ENCODE peak calls at places on chromosomes 4 and X, in eight cellular contexts. R is AG04449, D is B cell, B is endothelial cell, F is fibroblast of the aortic adventitia, Y is fibroblast of pulmonary artery, K is K562, A is progenitor cell of endocrine pancreas. J is an unnamed sample.

GRCh38 chr4:182465114-182465513 is 221.9 kb downstream of the TENM3 start:
- DNase-seq in B (no peak), D (no peak), R (no peak), Y (no peak), A (no peak), F (no peak), K (no peak), J (no peak)

GRCh38 chr4:6446130-6446482 is 26.3 kb downstream of the PPP2R2C start:
- DNase-seq in B (no peak), A (no peak), Y (no peak), R (no peak), K (no peak), F (no peak), D (no peak), J (no peak)

GRCh38 chrX:19658030-19658429 is 142.7 kb upstream of the MAP3K15 start:
- DNase-seq in Y (no peak), F (no peak), R (no peak), K (no peak), B (no peak), D (no peak), A (no peak), J (no peak)

GRCh38 chr4:159410076-159410777 is 307.3 kb downstream of the RAPGEF2 start:
- DNase-seq in A (no peak), Y (no peak), F (peak), B (no peak), D (no peak), R (no peak), K (no peak), J (no peak)

GRCh38 chr4:8765084-8765483 is 106.6 kb downstream of the HMX1 start:
- DNase-seq in A (no peak), B (no peak), F (no peak), Y (no peak), R (no peak), D (no peak), K (no peak), J (no peak)

GRCh38 chr4:85762204-85762884 is 287.4 kb downstream of the ARHGAP24 start:
- DNase-seq in B (no peak), Y (peak), A (no peak), K (no peak), R (peak), D (no peak), F (peak), J (no peak)

GRCh38 chr4:185304541-185304940 is 91.2 kb downstream of the LRP2BP start:
- DNase-seq in D (no peak), R (no peak), Y (no peak), F (no peak), A (no peak), B (no peak), K (no peak), J (no peak)

GRCh38 chr4:86603486-86603885 is 9.4 kb downstream of the PTPN13 start:
- DNase-seq in R (no peak), D (no peak), A (no peak), F (no peak), Y (no peak), K (no peak), B (no peak), J (no peak)

GRCh38 chr4:175369087-175369486 is 443.0 kb downstream of the GPM6A start:
- DNase-seq in D (no peak), R (no peak), K (no peak), F (peak), Y (peak), B (no peak), A (no peak), J (no peak)

GRCh38 chr4:86451560-86452322 is 91.9 kb upstream of the MAPK10 start:
- DNase-seq in A (no peak), Y (peak), F (peak), D (no peak), K (no peak), R (no peak), B (no peak), J (no peak)

GRCh38 chr4:156571146-156571545 is 400.5 kb downstream of the PDGFC start:
- DNase-seq in R (no peak), K (no peak), F (no peak), Y (peak), A (no peak), D (no peak), B (no peak), J (no peak)

GRCh38 chrX:64894454-64895038 is 81.7 kb downstream of the ZC4H2 start:
- DNase-seq in A (peak), R (no peak), Y (peak), F (no peak), B (peak), D (peak), K (peak), J (peak)

GRCh38 chrX:103170216-103170615 is 44.7 kb upstream of the BEX4 start:
- DNase-seq in Y (peak), B (no peak), R (no peak), D (no peak), F (peak), K (no peak), A (no peak), J (no peak)

GRCh38 chrX:107675823-107676555 is 47.7 kb downstream of the PRPS1 start:
- DNase-seq in K (no peak), A (no peak), F (peak), R (no peak), Y (peak), B (no peak), D (no peak), J (no peak)

GRCh38 chr4:77073981-77074865 is 1.6 kb downstream of the CCNI start:
- DNase-seq in B (no peak), Y (no peak), R (no peak), A (no peak), K (no peak), D (peak), F (peak), J (no peak)

GRCh38 chr4:2281575-2282343 is 19.9 kb upstream of the MXD4 start:
- DNase-seq in Y (peak), A (no peak), F (no peak), R (no peak), D (peak), K (no peak), B (no peak), J (peak)

GRCh38 chr4:72186714-72187113 is 154.9 kb downstream of the NPFFR2 start:
- DNase-seq in R (no peak), F (no peak), K (no peak), Y (no peak), B (no peak), A (no peak), D (no peak), J (no peak)

GRCh38 chr4:74056114-74056857 is 17.8 kb upstream of the CXCL3 start:
- DNase-seq in F (peak), Y (peak), R (no peak), B (no peak), A (no peak), D (no peak), K (peak), J (no peak)

GRCh38 chr4:89598602-89599001 is 238.4 kb downstream of the SNCA start:
- DNase-seq in Y (peak), R (no peak), D (no peak), A (no peak), B (no peak), F (peak), K (no peak), J (no peak)

GRCh38 chrX:21955398-21956189 is 15.1 kb downstream of the SMS start:
- DNase-seq in F (no peak), D (no peak), K (no peak), R (no peak), A (no peak), Y (no peak), B (no peak), J (no peak)

GRCh38 chrX:141467442-141467841 is 117.1 kb downstream of the SPANXA1 start:
- DNase-seq in R (no peak), K (no peak), D (no peak), Y (peak), B (no peak), A (no peak), F (no peak), J (no peak)

GRCh38 chr4:1793496-1793840 is 375 bp downstream of the FGFR3 start:
- DNase-seq in R (no peak), Y (peak), F (no peak), D (peak), A (no peak), K (peak), B (peak), J (peak)

GRCh38 chr4:30854566-30854965 is 134.4 kb downstream of the PCDH7 start:
- DNase-seq in F (peak), Y (no peak), B (no peak), A (no peak), K (no peak), D (no peak), R (no peak), J (no peak)

GRCh38 chr4:116811730-116812129 is 273.6 kb downstream of the TRAM1L1 start:
- DNase-seq in D (no peak), K (no peak), F (no peak), A (no peak), Y (no peak), B (no peak), R (no peak), J (no peak)

GRCh38 chr4:140856692-140857091 is 100.5 kb upstream of the TBC1D9 start:
- DNase-seq in F (peak), R (no peak), D (no peak), K (no peak), A (no peak), Y (peak), B (no peak), J (no peak)

GRCh38 chrX:83511208-83511607 is 3.1 kb downstream of the POU3F4 start:
- DNase-seq in Y (no peak), A (no peak), D (no peak), B (peak), R (no peak), K (no peak), F (no peak), J (no peak)

GRCh38 chrX:153981771-153982533 is 9.4 kb downstream of the TMEM187 start:
- DNase-seq in D (no peak), F (no peak), B (no peak), R (no peak), K (no peak), Y (no peak), A (no peak), J (peak)

GRCh38 chr4:119299221-119300071 is 22.5 kb downstream of the FABP2 start:
- DNase-seq in B (no peak), Y (peak), D (peak), A (no peak), R (no peak), K (peak), F (peak), J (no peak)

GRCh38 chrX:131901581-131901980 is 121.5 kb upstream of the STK26 start:
- DNase-seq in F (no peak), D (no peak), Y (no peak), A (no peak), R (no peak), B (no peak), K (no peak), J (no peak)

GRCh38 chr4:38869511-38869910 is 1.9 kb downstream of the FAM114A1 start:
- DNase-seq in B (no peak), A (no peak), K (no peak), D (no peak), R (no peak), Y (peak), F (peak), J (no peak)

GRCh38 chr4:183987529-183987946 is 82.4 kb downstream of the STOX2 start:
- DNase-seq in K (no peak), B (no peak), D (no peak), R (peak), F (peak), Y (peak), A (peak), J (no peak)

GRCh38 chr4:48102303-48102702 is 31.7 kb downstream of the TXK start:
- DNase-seq in A (no peak), R (no peak), Y (no peak), K (no peak), D (no peak), F (no peak), B (no peak), J (no peak)
- TF ChIP-seq CTCF in A (peak), R (no peak), Y (peak), K (peak), D (no peak), F (peak), B (peak), J (no peak)

DNA sequence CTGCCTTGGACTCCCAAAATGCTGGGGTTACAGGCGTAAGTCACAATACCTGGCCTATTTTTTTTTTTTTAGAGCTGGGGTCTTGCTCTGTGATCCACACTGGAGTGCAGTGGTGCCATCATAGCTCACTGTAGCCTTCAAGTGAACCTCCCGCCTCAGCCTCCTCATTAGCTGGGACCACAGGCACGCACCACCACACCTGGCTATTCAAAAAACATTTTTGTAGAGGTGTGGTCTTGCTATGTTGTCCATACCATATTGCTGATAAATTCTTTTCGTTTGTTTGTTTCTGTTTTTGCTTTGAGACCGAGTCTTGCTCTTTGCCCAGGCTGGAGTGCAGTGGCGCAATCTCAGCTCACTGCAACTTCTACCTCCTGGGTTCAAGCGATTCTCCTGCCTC is 21.6 kb downstream of the ENOPH1 start:
- DNase-seq in K (no peak), B (no peak), Y (no peak), F (no peak), R (no peak), A (no peak), D (no peak), J (no peak)
- TF ChIP-seq CTCF in K (no peak), B (no peak), Y (no peak), F (no peak), R (no peak), A (no peak), D (no peak), J (no peak)

GRCh38 chr4:121227254-121227867 is 63.2 kb upstream of the TNIP3 start:
- DNase-seq in Y (no peak), A (no peak), F (no peak), R (no peak), K (no peak), B (no peak), D (no peak), J (no peak)
- TF ChIP-seq CTCF in Y (no peak), A (peak), F (no peak), R (no peak), K (no peak), B (peak), D (no peak), J (peak)

DNA sequence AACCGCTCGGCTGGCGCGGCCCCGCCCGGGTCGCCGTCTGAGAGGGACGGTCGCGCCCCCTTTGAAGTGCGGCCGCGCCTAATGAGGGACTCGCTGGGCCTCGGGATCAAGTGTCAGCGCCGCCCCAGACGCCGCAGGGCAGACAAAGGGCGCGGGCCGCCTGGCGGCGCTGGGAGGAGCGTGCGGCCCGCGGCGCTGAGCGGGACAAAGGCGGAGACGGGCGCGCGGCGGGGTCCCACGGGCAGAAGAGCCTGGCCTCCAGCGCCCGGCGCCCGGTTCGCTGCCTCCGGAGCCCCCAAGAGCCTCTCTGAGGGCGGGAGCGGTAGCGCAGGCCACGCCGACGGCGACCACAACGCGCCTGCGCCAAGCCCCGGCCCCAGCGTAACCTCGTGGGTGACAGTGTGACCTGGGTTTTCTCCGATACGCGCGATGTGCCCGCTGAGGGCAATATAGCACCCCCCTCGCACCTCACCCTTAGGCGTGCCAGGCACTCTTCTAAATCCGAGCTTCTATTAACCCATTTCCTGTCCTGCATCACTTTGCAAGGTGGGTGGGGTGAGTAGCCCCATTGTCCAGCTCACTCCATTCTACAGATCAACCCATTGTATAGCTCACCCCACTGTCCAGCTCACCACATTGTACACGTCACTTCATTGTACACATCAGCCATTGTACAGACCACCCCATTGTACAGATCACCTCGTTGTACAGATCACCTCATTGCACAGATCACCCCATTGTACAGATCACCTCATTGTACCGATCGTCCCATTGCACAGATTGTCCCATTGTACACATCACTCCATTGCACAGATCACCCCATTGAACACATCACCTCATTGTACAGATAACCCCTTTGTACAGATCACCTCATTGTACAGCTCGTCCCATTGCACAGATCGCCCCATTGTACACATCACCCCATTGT is 33.7 kb upstream of the STX18 start:
- DNase-seq in R (no peak), K (peak), B (peak), D (peak), A (peak), F (peak), Y (peak), J (peak)
- TF ChIP-seq CTCF in R (peak), K (peak), B (peak), D (peak), A (peak), F (peak), Y (no peak), J (peak)

GRCh38 chrX:40663880-40664630 is 16.7 kb upstream of the CXorf38 start:
- DNase-seq in A (no peak), K (no peak), B (peak), Y (peak), D (no peak), R (no peak), F (peak), J (no peak)
- TF ChIP-seq CTCF in A (peak), K (peak), B (no peak), Y (peak), D (no peak), R (peak), F (peak), J (no peak)

GRCh38 chr4:69822198-69822597 is 37.7 kb downstream of the SULT1E1 start:
- DNase-seq in Y (no peak), R (no peak), B (no peak), F (no peak), A (no peak), D (no peak), K (no peak), J (no peak)

GRCh38 chr4:69828828-69829227 is 31.1 kb downstream of the SULT1E1 start:
- DNase-seq in A (no peak), Y (peak), R (no peak), F (peak), D (no peak), K (no peak), B (no peak), J (no peak)

GRCh38 chr4:69823048-69823447 is 36.9 kb downstream of the SULT1E1 start:
- DNase-seq in Y (no peak), R (no peak), F (no peak), D (no peak), A (no peak), B (no peak), K (no peak), J (no peak)

GRCh38 chr4:69818060-69818639 is 41.8 kb downstream of the SULT1E1 start:
- DNase-seq in R (no peak), D (no peak), F (no peak), K (no peak), B (no peak), A (no peak), Y (no peak), J (no peak)

DNA sequence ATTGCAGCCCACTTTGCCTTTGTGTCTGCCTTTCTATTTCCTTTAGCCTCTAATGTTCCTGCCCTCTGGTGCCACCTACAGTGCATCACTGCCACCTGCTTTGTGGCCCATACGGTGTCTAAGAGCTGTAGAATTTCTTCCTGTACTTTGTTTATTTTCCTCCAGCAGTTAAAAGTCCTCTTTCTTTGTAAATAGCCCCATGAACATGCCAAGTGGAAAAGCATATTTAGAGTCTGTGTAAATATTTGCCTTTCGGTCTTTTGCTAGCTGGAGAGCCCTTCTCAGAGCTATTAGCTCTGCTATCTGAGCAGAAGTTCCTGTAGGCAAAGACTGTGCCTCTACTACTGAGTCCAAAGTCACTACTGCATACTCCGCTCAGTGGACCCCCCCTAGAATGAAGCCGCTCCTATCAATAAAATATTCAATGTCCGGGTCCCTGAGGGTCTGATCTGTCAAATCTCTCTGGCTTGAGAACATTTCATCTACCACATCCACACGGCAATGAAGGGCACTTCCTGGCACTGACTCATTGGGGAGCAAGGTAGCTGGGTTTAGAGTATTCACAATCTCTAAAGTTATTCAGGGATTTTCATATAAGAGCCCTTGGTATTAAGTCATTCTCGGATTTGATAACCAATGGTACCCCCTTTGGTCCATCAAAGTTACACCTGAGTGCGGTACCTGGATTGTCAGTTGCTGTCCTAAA is 36.3 kb downstream of the SULT1E1 start:
- DNase-seq in R (no peak), A (no peak), Y (peak), D (no peak), F (peak), K (no peak), B (no peak), J (peak)
- TF ChIP-seq CTCF in R (peak), A (peak), Y (peak), D (no peak), F (peak), K (no peak), B (no peak), J (peak)

GRCh38 chr4:40923326-40924095 is 173.8 kb downstream of the NSUN7 start:
- DNase-seq in F (no peak), Y (no peak), K (no peak), B (no peak), R (no peak), A (no peak), D (no peak), J (no peak)

GRCh38 chr4:40927108-40927507 is 177.4 kb downstream of the NSUN7 start:
- DNase-seq in B (no peak), D (no peak), F (no peak), Y (no peak), R (no peak), K (no peak), A (no peak), J (no peak)

GRCh38 chr4:40924096-40924792 is 174.5 kb downstream of the NSUN7 start:
- DNase-seq in F (peak), A (peak), R (no peak), Y (peak), K (peak), B (peak), D (peak), J (peak)

DNA sequence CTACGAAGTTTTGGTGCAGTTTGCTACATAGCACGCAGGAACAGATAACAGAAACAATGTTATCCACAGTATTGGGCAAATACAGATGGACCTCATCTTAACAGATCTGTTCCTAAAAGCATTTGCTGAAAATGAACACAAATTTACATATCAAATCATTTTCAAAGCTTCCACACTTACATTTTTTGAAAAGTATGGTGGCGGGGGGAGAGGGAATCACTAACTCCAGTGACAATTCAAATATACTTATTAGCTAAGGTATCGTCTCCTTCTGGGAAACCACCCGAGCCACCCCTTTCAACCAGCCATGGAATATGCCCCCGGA is 175.0 kb downstream of the NSUN7 start:
- DNase-seq in R (no peak), F (no peak), Y (no peak), B (no peak), K (no peak), A (no peak), D (no peak), J (no peak)
- TF ChIP-seq CTCF in R (no peak), F (no peak), Y (no peak), B (peak), K (no peak), A (no peak), D (peak), J (no peak)

J was measured in activated CD8-positive, alpha-beta T cell treated with anti-CD3 and anti-CD28 coated beads for 36 hours.